ENCODE peak calls at places on chromosomes 4 and X, in five cellular contexts. D is tibial nerve, M is A549, L is ovary, R is upper lobe of left lung. T is an unnamed sample.

GRCh38 chrX:100410083-100410590 is at the start of gene PCDH19:
- DNase-seq in M (peak), D (peak), L (peak), R (no peak), T (peak)

GRCh38 chr4:102535398-102536082 is 34.4 kb downstream of the NFKB1 start:
- DNase-seq in D (no peak), M (no peak), L (no peak), R (no peak), T (no peak)

GRCh38 chr4:40337523-40337922 is 2.4 kb downstream of the CHRNA9 start:
- DNase-seq in D (no peak), R (no peak), M (no peak), L (no peak), T (no peak)

GRCh38 chr4:144721994-144722393 is 76.0 kb downstream of the HHIP start:
- DNase-seq in R (no peak), D (no peak), L (no peak), M (no peak), T (no peak)

GRCh38 chr4:126986828-126987227 is 645.9 kb upstream of the INTU start:
- DNase-seq in L (no peak), D (no peak), R (no peak), M (no peak), T (no peak)

GRCh38 chr4:76882630-76883029 is 15.3 kb downstream of the SOWAHB start:
- DNase-seq in R (no peak), M (no peak), L (no peak), D (no peak), T (no peak)

GRCh38 chrX:137565921-137566745 is at the start of gene ZIC3:
- DNase-seq in R (peak), D (peak), M (no peak), L (peak), T (no peak)

GRCh38 chrX:122475306-122475705 is 708.8 kb upstream of the GRIA3 start:
- DNase-seq in D (no peak), L (no peak), M (no peak), R (no peak), T (no peak)

GRCh38 chrX:40130207-40130606 is 32.4 kb upstream of the BCOR start:
- DNase-seq in D (no peak), M (peak), R (no peak), L (no peak), T (no peak)

GRCh38 chr4:118746251-118746919 is 61.2 kb downstream of the METTL14 start:
- DNase-seq in D (no peak), R (peak), L (no peak), M (no peak), T (no peak)

GRCh38 chr4:13436962-13437361 is 47.2 kb downstream of the RAB28 start:
- DNase-seq in R (no peak), D (no peak), M (no peak), L (no peak), T (no peak)

GRCh38 chr4:32462944-32463343 is 1742.8 kb downstream of the PCDH7 start:
- DNase-seq in R (no peak), L (no peak), M (peak), D (no peak), T (no peak)

GRCh38 chrX:56995271-56995994 is at the start of gene SPIN3:
- DNase-seq in R (peak), L (peak), M (peak), D (peak), T (peak)

GRCh38 chr4:25993564-25994185 is 79.7 kb downstream of the SMIM20 start:
- DNase-seq in R (no peak), M (peak), D (no peak), L (no peak), T (no peak)

GRCh38 chrX:68498044-68498507 is 775 bp upstream of the YIPF6 start:
- DNase-seq in M (peak), R (no peak), L (no peak), D (no peak), T (no peak)

GRCh38 chr4:159141193-159141592 is 38.3 kb downstream of the RAPGEF2 start:
- DNase-seq in D (no peak), L (no peak), R (no peak), M (peak), T (no peak)

GRCh38 chr4:186596850-186597390 is 41.6 kb upstream of the MTNR1A start:
- DNase-seq in L (no peak), D (no peak), M (no peak), R (no peak), T (no peak)

GRCh38 chrX:136691028-136691809 is 43.3 kb downstream of the CD40LG start:
- DNase-seq in D (no peak), R (no peak), M (no peak), L (no peak), T (no peak)

GRCh38 chrX:103793541-103793932 is 16.9 kb downstream of the PLP1 start:
- DNase-seq in L (no peak), D (no peak), M (no peak), R (no peak), T (no peak)

GRCh38 chrX:8815460-8816065 is 14.4 kb upstream of the FAM9A start:
- DNase-seq in D (peak), M (peak), R (no peak), L (no peak), T (no peak)

GRCh38 chrX:25810202-25810601 is 327.9 kb upstream of the MAGEB18 start:
- DNase-seq in D (no peak), M (no peak), L (no peak), R (no peak), T (no peak)

GRCh38 chr4:108113229-108113628 is 55.5 kb downstream of the LEF1 start:
- DNase-seq in L (no peak), R (no peak), D (no peak), M (no peak), T (no peak)

GRCh38 chrX:47643926-47644325 is 6.4 kb downstream of the ELK1 start:
- DNase-seq in L (no peak), R (no peak), M (peak), D (no peak), T (no peak)

GRCh38 chrX:26192204-26192603 is at the start of gene MAGEB6:
- DNase-seq in R (no peak), M (no peak), D (no peak), L (no peak), T (no peak)

GRCh38 chrX:68045008-68045577 is 388.2 kb downstream of the OPHN1 start:
- DNase-seq in M (no peak), L (no peak), R (no peak), D (no peak), T (no peak)

GRCh38 chrX:134139090-134139489 is 97.9 kb upstream of the CCDC160 start:
- DNase-seq in D (no peak), R (no peak), M (no peak), L (no peak), T (no peak)

GRCh38 chrX:134146493-134146892 is 90.5 kb upstream of the CCDC160 start:
- DNase-seq in M (no peak), D (no peak), L (no peak), R (no peak), T (no peak)

GRCh38 chrX:134148293-134148692 is 88.7 kb upstream of the CCDC160 start:
- DNase-seq in M (no peak), R (no peak), D (no peak), L (no peak), T (no peak)

GRCh38 chrX:134144231-134144630 is 92.8 kb upstream of the CCDC160 start:
- DNase-seq in M (peak), D (no peak), R (no peak), L (no peak), T (no peak)
- H3K27ac ChIP-seq in M (no peak), D (no peak), R (no peak), L (no peak), T (no peak)

GRCh38 chrX:41350150-41350975 is 16.4 kb downstream of the DDX3X start:
- DNase-seq in M (peak), L (no peak), R (no peak), D (no peak), T (no peak)
- TF ChIP-seq POLR2A in M (no peak), L (no peak), R (no peak), D (no peak), T (no peak)

DNA sequence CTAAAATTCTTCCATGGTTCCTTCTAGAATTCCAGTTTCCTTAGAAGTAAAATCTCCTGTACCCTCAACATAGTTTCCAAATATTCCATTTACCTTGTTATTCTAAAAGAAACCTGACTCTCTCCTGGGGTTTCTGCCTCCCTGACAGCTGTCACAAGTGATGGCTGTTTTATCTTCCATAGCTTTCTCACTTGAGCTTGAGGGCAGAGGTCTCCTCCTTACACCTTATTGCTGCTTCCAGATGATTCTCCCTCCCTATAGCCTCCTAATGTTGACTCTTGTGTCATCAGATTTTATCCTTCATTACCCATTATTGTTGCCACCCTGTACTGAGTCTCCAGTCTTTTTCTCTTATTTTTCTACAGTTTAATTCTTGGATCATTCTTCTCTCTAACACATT is 89.1 kb upstream of the WDFY3 start:
- DNase-seq in D (no peak), M (no peak), L (no peak), R (no peak), T (no peak)
- TF ChIP-seq EP300 in D (no peak), M (no peak), L (no peak), R (no peak), T (no peak)

GRCh38 chr4:17169699-17170098 is 271.3 kb upstream of the LDB2 start:
- DNase-seq in D (no peak), R (no peak), M (no peak), L (no peak), T (no peak)

GRCh38 chr4:17164656-17165055 is 266.2 kb upstream of the LDB2 start:
- DNase-seq in L (no peak), R (no peak), M (no peak), D (no peak), T (no peak)

GRCh38 chr4:17165256-17165655 is 266.8 kb upstream of the LDB2 start:
- DNase-seq in M (no peak), L (no peak), R (no peak), D (no peak), T (no peak)

GRCh38 chr4:17166954-17167353 is 268.5 kb upstream of the LDB2 start:
- DNase-seq in R (no peak), D (no peak), M (no peak), L (no peak), T (no peak)

GRCh38 chr4:17168571-17168970 is 270.1 kb upstream of the LDB2 start:
- DNase-seq in L (no peak), M (no peak), R (no peak), D (no peak), T (no peak)
- H3K27ac ChIP-seq in L (no peak), M (no peak), R (no peak), D (no peak), T (peak)

DNA sequence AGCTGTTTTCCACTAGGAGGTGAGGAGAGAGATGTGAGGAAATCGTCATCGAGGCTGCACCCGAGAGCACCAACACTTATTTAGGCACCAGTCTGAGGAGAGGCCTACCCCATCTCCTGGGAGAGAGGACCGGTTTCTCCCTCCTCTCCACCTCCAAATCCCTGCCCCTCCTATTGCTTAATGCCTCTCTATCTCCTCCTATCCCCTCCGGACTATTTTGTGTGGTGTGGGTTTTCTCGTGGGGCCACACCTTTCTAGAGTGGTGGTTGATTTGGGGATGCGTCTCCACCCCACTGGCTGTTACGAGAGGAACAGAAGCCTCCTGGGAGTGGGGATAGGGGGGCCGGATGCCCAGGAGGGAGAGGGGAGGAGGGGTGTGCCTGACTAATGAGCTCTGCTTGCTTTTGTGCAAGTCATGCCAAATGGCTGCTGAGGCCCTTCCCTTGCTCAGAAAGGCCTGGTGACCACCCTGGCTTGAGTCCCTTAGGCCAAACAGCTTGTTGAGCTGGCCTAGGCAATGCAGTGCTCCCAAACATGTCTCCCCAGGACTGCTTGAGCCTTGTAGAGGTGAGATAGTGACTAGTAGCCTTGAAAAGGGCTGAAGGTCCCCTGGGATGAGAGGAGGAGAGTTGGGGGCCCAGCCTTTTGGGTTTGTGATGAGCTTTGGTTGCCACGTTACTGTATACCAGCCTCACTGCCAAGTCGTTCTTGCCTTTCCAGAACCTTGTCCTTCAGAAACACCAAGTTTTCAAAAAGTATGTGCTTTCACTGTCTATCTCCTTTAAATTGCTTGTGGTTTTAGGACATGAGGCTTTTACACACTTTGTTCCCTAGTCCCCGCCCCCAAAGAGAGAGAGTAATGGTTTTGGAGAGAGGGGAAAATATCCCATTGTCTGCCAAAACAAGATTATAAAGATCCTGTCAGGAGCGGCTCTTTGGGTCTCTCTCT is 1.2 kb downstream of the MSN start:
- DNase-seq in R (peak), D (peak), L (peak), M (peak), T (peak)
- TF ChIP-seq POLR2A in R (peak), D (peak), L (peak), M (no peak), T (no peak)

DNA sequence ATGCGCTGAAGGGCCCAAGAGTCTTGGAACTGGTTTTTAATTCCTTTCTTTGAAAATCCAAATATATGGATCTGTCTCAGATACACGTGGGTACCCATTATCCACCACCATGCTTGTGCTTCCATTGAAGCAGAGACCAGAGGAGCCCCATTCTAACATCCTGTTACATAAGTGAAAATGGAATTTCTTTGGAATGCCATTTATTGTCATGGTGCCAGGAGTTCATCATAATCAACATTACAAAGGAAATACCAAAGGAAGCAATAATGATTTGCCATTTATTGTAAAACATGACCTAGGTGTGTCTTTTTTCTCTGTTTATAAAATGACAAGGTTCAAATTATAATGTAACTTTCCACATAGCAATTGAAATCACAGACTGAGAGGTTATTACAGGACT is 61.7 kb downstream of the PALLD start:
- DNase-seq in M (peak), D (no peak), L (no peak), R (no peak), T (no peak)
- TF ChIP-seq EP300 in M (no peak), D (no peak), L (no peak), R (no peak), T (no peak)

GRCh38 chrX:95860127-95860526 is 824.5 kb upstream of the DIAPH2 start:
- DNase-seq in R (no peak), D (no peak), M (no peak), L (no peak), T (no peak)
- H3K27ac ChIP-seq in R (no peak), D (no peak), M (no peak), L (no peak), T (no peak)

GRCh38 chrX:107673401-107673800 is 45.1 kb downstream of the PRPS1 start:
- DNase-seq in M (no peak), R (no peak), D (no peak), L (no peak), T (no peak)

GRCh38 chrX:107673933-107674479 is 45.7 kb downstream of the PRPS1 start:
- DNase-seq in L (peak), R (peak), M (no peak), D (peak), T (peak)

GRCh38 chrX:107675823-107676555 is 47.7 kb downstream of the PRPS1 start:
- DNase-seq in R (peak), M (no peak), L (no peak), D (peak), T (no peak)

GRCh38 chrX:107675365-107675654 is 47.0 kb downstream of the PRPS1 start:
- DNase-seq in R (no peak), M (no peak), D (no peak), L (no peak), T (no peak)

GRCh38 chrX:107674480-107675364 is 46.4 kb downstream of the PRPS1 start:
- DNase-seq in R (peak), D (peak), L (no peak), M (no peak), T (peak)
- TF ChIP-seq POLR2A in R (no peak), D (peak), L (no peak), M (no peak), T (peak)

T was measured in suprapubic skin.